ENCODE peak calls at places on chromosomes 1 and 21, in seven cellular contexts. A, K, W, R, S, Q and V are unnamed samples.

GRCh38 chr1:27233677-27234053 is 767 bp upstream of the WDTC1 start:
- DNase-seq in A (no peak), K (no peak), W (no peak), R (peak), S (no peak), Q (no peak), V (no peak)

GRCh38 chr1:110743397-110743796 is 68.7 kb upstream of the KCNA3 start:
- DNase-seq in A (no peak), K (no peak), W (no peak), R (no peak), S (no peak), Q (no peak), V (no peak)

GRCh38 chr1:47881505-47882442 is 115.4 kb downstream of the TRABD2B start:
- DNase-seq in A (peak), K (no peak), W (no peak), R (peak), S (no peak), Q (no peak), V (peak)

GRCh38 chr21:45322960-45323461 is 35.3 kb upstream of the POFUT2 start:
- DNase-seq in A (no peak), K (no peak), W (peak), R (no peak), S (no peak), Q (no peak), V (no peak)

GRCh38 chr1:241847796-241848668 is at the start of gene EXO1:
- DNase-seq in A (peak), K (peak), W (peak), R (peak), S (peak), Q (peak), V (peak)

GRCh38 chr1:7616076-7616833 is 154.8 kb upstream of the VAMP3 start:
- DNase-seq in A (peak), K (peak), W (peak), R (no peak), S (peak), Q (peak), V (no peak)

GRCh38 chr1:152760551-152761190 is 2.8 kb downstream of the KPRP start:
- DNase-seq in A (no peak), K (no peak), W (no peak), R (no peak), S (no peak), Q (no peak), V (no peak)

GRCh38 chr1:217574265-217574949 is 56.5 kb downstream of the GPATCH2 start:
- DNase-seq in A (no peak), K (peak), W (no peak), R (no peak), S (no peak), Q (no peak), V (no peak)

GRCh38 chr1:59020151-59020997 is 236.5 kb upstream of the JUN start:
- DNase-seq in A (peak), K (no peak), W (peak), R (no peak), S (no peak), Q (peak), V (no peak)

GRCh38 chr1:100883963-100884362 is 10.7 kb downstream of the EXTL2 start:
- DNase-seq in A (no peak), K (no peak), W (no peak), R (no peak), S (no peak), Q (no peak), V (no peak)

GRCh38 chr1:232880354-232880753 is 70.1 kb upstream of the NTPCR start:
- DNase-seq in A (no peak), K (peak), W (no peak), R (peak), S (no peak), Q (peak), V (no peak)

GRCh38 chr1:167273027-167273800 is 52.5 kb downstream of the POU2F1 start:
- DNase-seq in A (no peak), K (peak), W (no peak), R (no peak), S (peak), Q (peak), V (no peak)

GRCh38 chr21:43659136-43660000 is at the start of the genes HSF2BP and RRP1B:
- DNase-seq in A (peak), K (peak), W (peak), R (peak), S (no peak), Q (peak), V (peak)

GRCh38 chr1:147245586-147246021 is 3.1 kb downstream of the CHD1L start:
- DNase-seq in A (no peak), K (no peak), W (no peak), R (no peak), S (no peak), Q (no peak), V (no peak)

GRCh38 chr1:167880570-167880969 is 33.4 kb downstream of the ADCY10 start:
- DNase-seq in A (no peak), K (peak), W (no peak), R (no peak), S (no peak), Q (no peak), V (no peak)